ENCODE peak calls at places on chromosomes 13 and 19, in nine cellular contexts. Q, M, G, T, R, E, I, O and K are unnamed samples.
A peak's percentile ranks its signal among the peaks of the same experiment; 100 is the strongest.

GRCh38 chr13:109331898-109332297 is 454.5 kb downstream of the IRS2 start:
- DNase-seq in I (no peak), M (peak; percentile 96), T (no peak), O (no peak), E (no peak), G (no peak), R (no peak), Q (peak; percentile 46), K (no peak)

GRCh38 chr13:113058129-113058987 is 47.2 kb upstream of the F7 start:
- DNase-seq in G (no peak), Q (no peak), O (no peak), T (peak; percentile 2), M (no peak), I (no peak), E (no peak), R (no peak), K (no peak)

GRCh38 chr19:58059681-58060080 is 599 bp downstream of the ZNF135 start:
- DNase-seq in I (no peak), Q (no peak), R (no peak), T (no peak), E (no peak), M (no peak), G (no peak), O (no peak), K (no peak)

GRCh38 chr13:40599146-40599545 is 67.3 kb downstream of the FOXO1 start:
- DNase-seq in M (no peak), G (no peak), O (no peak), E (no peak), Q (no peak), T (no peak), R (no peak), I (no peak), K (no peak)

GRCh38 chr19:18017275-18018083 is 9.5 kb downstream of the ARRDC2 start:
- DNase-seq in M (peak; percentile 36), R (no peak), E (no peak), O (no peak), G (peak; percentile 65), Q (no peak), T (no peak), I (no peak), K (no peak)

GRCh38 chr13:32211788-32212187 is 103.4 kb downstream of the ZAR1L start:
- DNase-seq in T (no peak), G (peak; percentile 43), M (peak; percentile 92), O (no peak), R (no peak), E (peak; percentile 76), Q (no peak), I (no peak), K (no peak)

GRCh38 chr19:21322528-21322927 is 6.7 kb downstream of the ZNF708 start:
- DNase-seq in R (no peak), O (no peak), Q (no peak), T (no peak), E (no peak), M (no peak), G (peak; percentile 41), I (no peak), K (no peak)

GRCh38 chr13:81658598-81659370 is 1317.9 kb upstream of the SPRY2 start:
- DNase-seq in M (no peak), I (no peak), T (no peak), E (no peak), G (no peak), O (no peak), R (no peak), Q (no peak), K (no peak)

GRCh38 chr19:54391589-54392061 is 23.6 kb upstream of the TTYH1 start:
- DNase-seq in Q (no peak), I (no peak), G (no peak), R (no peak), E (no peak), O (no peak), T (no peak), M (no peak), K (no peak)

GRCh38 chr19:511101-511841 is 4.0 kb downstream of the TPGS1 start:
- DNase-seq in M (peak; percentile 73), O (no peak), G (peak; percentile 75), T (peak; percentile 54), I (peak; percentile 75), Q (no peak), E (no peak), R (no peak), K (no peak)

GRCh38 chr19:35738021-35738886 is 4.0 kb downstream of the IGFLR1 start:
- DNase-seq in T (no peak), Q (no peak), G (no peak), E (no peak), R (no peak), O (no peak), M (no peak), I (no peak), K (peak; percentile 11)

GRCh38 chr19:58338825-58339558 is 12.2 kb downstream of the ZSCAN22 start:
- DNase-seq in M (no peak), E (no peak), G (no peak), O (no peak), R (no peak), Q (peak; percentile 29), I (no peak), T (no peak), K (no peak)

DNA sequence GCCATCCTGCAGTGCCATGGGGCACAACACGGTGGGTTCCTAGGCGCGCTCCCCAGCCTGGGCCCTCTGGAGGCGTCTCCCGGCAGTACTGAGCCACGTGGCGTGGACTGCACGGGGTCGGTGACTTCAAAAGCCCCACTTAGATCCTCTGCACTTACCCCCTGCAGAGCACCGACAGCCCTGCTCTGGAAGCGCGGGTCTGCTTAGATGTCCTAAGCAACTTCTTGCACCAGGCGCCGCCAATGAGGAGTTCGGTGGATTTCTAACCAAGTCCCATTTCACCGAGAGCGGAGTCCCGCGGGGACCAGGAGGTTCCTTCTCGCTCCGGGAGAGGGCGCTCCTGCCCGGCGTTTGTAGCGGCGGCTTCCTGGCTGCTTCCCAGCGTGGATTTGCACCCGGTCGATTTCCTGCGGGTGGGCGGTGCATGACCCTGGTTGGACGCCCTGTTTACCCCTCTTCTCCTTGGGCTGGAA is 25.2 kb upstream of the ZNF845 start:
- DNase-seq in I (no peak), M (peak; percentile 37), T (peak; percentile 72), Q (no peak), E (no peak), G (no peak), O (peak; percentile 64), R (no peak), K (peak; percentile 58)
- TF ChIP-seq CTCF in I (no peak), M (peak; percentile 63), T (peak; percentile 62), Q (peak; percentile 28), E (peak; percentile 16), G (peak; percentile 62), O (peak; percentile 87), R (no peak), K (peak; percentile 45)

GRCh38 chr13:33228645-33229445 is 56.7 kb downstream of the STARD13 start:
- DNase-seq in E (peak; percentile 57), M (peak; percentile 72), T (no peak), I (no peak), O (no peak), R (peak; percentile 48), G (no peak), Q (no peak), K (no peak)

GRCh38 chr13:33224191-33224590 is 61.4 kb downstream of the STARD13 start:
- DNase-seq in I (no peak), R (no peak), T (no peak), O (no peak), M (no peak), Q (no peak), G (no peak), E (no peak), K (no peak)

GRCh38 chr13:33227927-33228644 is 57.5 kb downstream of the STARD13 start:
- DNase-seq in R (no peak), G (no peak), M (no peak), O (no peak), T (no peak), Q (no peak), I (no peak), E (no peak), K (no peak)

GRCh38 chr13:33219926-33220325 is 65.6 kb downstream of the STARD13 start:
- DNase-seq in G (no peak), I (no peak), M (no peak), Q (no peak), E (no peak), O (no peak), R (no peak), T (no peak), K (no peak)

DNA sequence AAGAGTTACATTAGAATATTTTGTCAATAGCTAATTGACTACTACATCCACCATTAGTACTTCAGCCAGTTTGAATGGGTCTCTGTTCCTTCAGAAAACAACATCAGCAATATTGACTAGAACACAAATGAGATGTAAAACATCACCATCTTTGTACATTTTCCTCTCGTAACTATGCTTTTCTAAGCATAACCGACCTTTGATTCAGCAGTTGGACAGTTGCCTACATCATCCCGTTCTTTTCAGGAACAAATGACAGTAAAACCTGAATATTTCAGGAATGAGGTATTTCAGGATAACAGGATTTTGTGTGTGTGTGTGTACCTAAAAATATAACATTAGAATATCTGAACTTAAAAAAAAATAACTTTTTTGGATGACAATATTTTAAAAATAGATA is 60.9 kb downstream of the STARD13 start:
- DNase-seq in M (peak; percentile 58), R (no peak), E (no peak), G (no peak), O (no peak), Q (no peak), T (no peak), I (no peak), K (no peak)
- TF ChIP-seq CTCF in M (no peak), R (no peak), E (no peak), G (no peak), O (no peak), Q (no peak), T (no peak), I (no peak), K (no peak)

GRCh38 chr19:15759962-15760565 is 22.3 kb downstream of the OR10H3 start:
- DNase-seq in T (no peak), R (no peak), O (no peak), M (no peak), I (no peak), G (no peak), Q (no peak), E (no peak), K (no peak)
- TF ChIP-seq CTCF in T (no peak), R (no peak), O (no peak), M (no peak), I (no peak), G (peak; percentile 11), Q (no peak), E (no peak), K (peak; percentile 3)

DNA sequence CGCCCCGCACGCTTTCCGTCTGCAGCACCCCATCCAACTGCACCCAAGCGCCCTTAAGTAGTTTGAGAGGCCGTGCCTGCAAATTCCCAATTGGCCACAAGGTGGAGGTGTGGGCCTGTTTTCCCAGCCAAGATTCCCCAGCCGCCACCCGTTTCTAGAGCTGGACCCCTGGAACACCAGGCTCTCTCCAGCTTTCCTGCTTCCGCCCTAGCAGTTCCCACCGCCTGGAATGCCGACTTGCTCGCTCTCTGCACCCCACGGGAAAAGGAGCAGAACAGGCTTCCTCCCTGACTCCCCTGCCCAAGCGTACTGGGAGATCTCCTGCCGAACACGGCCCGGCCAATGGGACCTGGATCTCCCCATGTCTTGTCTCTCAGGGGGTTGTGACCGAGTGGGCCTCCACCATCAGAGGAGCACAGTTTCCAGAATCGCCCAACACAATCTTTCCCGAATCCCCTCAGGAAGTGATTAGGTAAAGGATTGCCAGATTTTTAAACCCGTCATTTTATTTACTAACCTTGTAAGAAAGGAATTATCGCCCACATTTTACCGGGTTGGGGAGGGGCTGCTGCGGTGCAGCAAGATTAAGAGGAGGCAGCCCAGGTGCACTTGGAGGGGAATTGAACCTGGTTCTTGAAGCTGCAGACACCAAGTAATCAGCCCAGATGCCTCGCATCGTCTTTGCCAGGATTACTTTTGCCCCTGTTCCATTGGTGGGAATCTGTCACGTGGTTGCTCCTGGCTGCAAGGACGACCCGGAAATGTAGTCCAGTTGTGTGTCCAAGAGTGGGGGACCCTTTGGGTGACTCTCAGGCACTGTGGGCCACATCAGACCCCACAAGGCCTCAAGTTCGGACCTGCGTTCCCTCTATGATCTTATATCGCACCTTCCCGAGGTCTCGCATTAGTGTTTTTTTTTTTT is 3.5 kb upstream of the NAPSA start:
- DNase-seq in M (peak; percentile 95), E (peak; percentile 62), G (peak; percentile 85), Q (peak; percentile 87), I (peak; percentile 88), R (peak; percentile 91), O (peak; percentile 81), T (peak; percentile 87), K (peak; percentile 77)
- TF ChIP-seq CTCF in M (peak; percentile 85), E (peak; percentile 77), G (peak; percentile 82), Q (peak; percentile 75), I (peak; percentile 94), R (peak; percentile 85), O (peak; percentile 86), T (peak; percentile 92), K (peak; percentile 81)